ENCODE peak calls at places on chromosome 12, in nine cellular contexts. K, N, E, V, Q, Y, R, Z and M are unnamed samples.

GRCh38 chr12:132151766-132152410 is 7.6 kb downstream of the NOC4L start:
- DNase-seq in V (no peak), Z (no peak), Y (no peak), K (no peak), Q (no peak), E (no peak), R (no peak), N (no peak), M (no peak)

GRCh38 chr12:56266634-56267442 is at the start of gene COQ10A:
- DNase-seq in V (peak), Q (peak), Y (peak), R (peak), E (peak), Z (peak), N (peak), K (peak), M (peak)

GRCh38 chr12:52913424-52913821 is 8.5 kb upstream of the KRT8 start:
- DNase-seq in K (no peak), V (no peak), N (no peak), E (no peak), R (no peak), Q (no peak), Z (no peak), Y (no peak), M (no peak)

GRCh38 chr12:110367209-110367864 is 36.2 kb downstream of the ANAPC7 start:
- DNase-seq in N (no peak), Y (no peak), K (no peak), E (peak), Z (no peak), V (peak), Q (no peak), R (no peak), M (peak)

GRCh38 chr12:66679441-66680069 is 679 bp upstream of the GRIP1 start:
- DNase-seq in R (no peak), V (no peak), K (no peak), E (no peak), Z (no peak), Q (no peak), Y (no peak), N (peak), M (no peak)

GRCh38 chr12:203462-204260 is 10.3 kb downstream of the SLC6A12 start:
- DNase-seq in R (peak), Q (no peak), K (peak), N (no peak), Y (peak), E (no peak), Z (peak), V (no peak), M (peak)

GRCh38 chr12:57740656-57741412 is 2.3 kb upstream of the AGAP2 start:
- DNase-seq in V (no peak), K (no peak), Z (no peak), R (peak), Y (no peak), N (peak), E (no peak), Q (no peak), M (no peak)

GRCh38 chr12:131597327-131597726 is 113.6 kb upstream of the SFSWAP start:
- DNase-seq in K (no peak), R (no peak), Q (no peak), V (no peak), N (no peak), Z (no peak), Y (no peak), E (no peak), M (no peak)

GRCh38 chr12:65100140-65100539 is 21.0 kb downstream of the WIF1 start:
- DNase-seq in E (peak), K (no peak), Y (no peak), V (no peak), Z (peak), Q (no peak), N (peak), R (no peak), M (peak)

GRCh38 chr12:63965936-63966602 is 121.6 kb downstream of the SRGAP1 start:
- DNase-seq in V (peak), K (no peak), N (no peak), E (peak), Q (peak), Z (no peak), R (no peak), Y (no peak), M (no peak)

GRCh38 chr12:122350444-122350843 is 72.0 kb downstream of the CLIP1 start:
- DNase-seq in V (peak), E (peak), N (no peak), K (no peak), R (no peak), Z (no peak), Q (peak), Y (no peak), M (no peak)

GRCh38 chr12:110741371-110741770 is 1.3 kb downstream of the PPP1CC start:
- DNase-seq in R (no peak), K (no peak), V (no peak), E (no peak), N (no peak), Z (no peak), Q (peak), Y (no peak), M (no peak)

GRCh38 chr12:6829532-6830220 is 1.5 kb downstream of the P3H3 start:
- DNase-seq in Z (no peak), Y (peak), K (no peak), V (peak), E (no peak), Q (peak), N (no peak), R (peak), M (peak)

GRCh38 chr12:6234906-6235305 is 34.7 kb downstream of the CD9 start:
- DNase-seq in K (no peak), E (no peak), V (no peak), N (no peak), Z (no peak), Y (no peak), Q (no peak), R (no peak), M (no peak)

GRCh38 chr12:3101309-3102022 is 24.3 kb downstream of the TSPAN9 start:
- DNase-seq in N (no peak), V (peak), Q (peak), Z (no peak), K (no peak), R (peak), Y (no peak), E (no peak), M (peak)

DNA sequence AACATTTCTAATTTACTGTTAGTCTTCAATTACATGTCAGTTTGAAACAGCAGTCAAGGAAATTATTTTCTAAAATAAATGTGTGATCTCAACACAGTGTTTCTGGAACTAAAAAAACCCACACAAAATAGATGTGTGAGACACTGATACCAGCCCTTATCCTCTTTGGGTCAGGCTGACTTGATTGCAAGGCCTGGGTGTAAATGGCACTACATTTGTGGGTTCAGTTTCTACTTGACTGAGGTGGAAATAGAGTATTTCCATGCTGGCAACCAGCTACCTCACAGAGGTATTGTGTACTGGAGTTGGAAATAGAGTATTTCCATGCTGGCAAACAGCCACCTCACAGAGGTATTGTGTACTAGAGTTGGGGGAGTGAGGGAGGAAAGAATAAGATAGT is 10.9 kb upstream of the LYZ start:
- DNase-seq in N (no peak), R (no peak), Z (no peak), E (no peak), V (no peak), Q (no peak), Y (no peak), K (no peak), M (no peak)
- H3K4me2 ChIP-seq in N (no peak), R (no peak), Z (no peak), E (no peak), V (no peak), Q (no peak), Y (no peak), K (no peak), M (no peak)

GRCh38 chr12:8907513-8907912 is 6.8 kb upstream of the PHC1 start:
- DNase-seq in V (no peak), R (no peak), E (no peak), N (peak), Z (peak), Q (no peak), K (no peak), Y (no peak), M (no peak)
- H3K4me2 ChIP-seq in V (no peak), R (peak), E (no peak), N (no peak), Z (peak), Q (no peak), K (no peak), Y (no peak), M (no peak)

GRCh38 chr12:98903875-98904274 is 258.8 kb downstream of the APAF1 start:
- DNase-seq in K (no peak), N (no peak), Y (no peak), Q (no peak), R (no peak), E (no peak), V (no peak), Z (no peak), M (no peak)
- H3K4me2 ChIP-seq in K (no peak), N (no peak), Y (no peak), Q (no peak), R (no peak), E (no peak), V (no peak), Z (no peak), M (no peak)

GRCh38 chr12:94942663-94943062 is 60.8 kb downstream of the NDUFA12 start:
- DNase-seq in Q (no peak), R (no peak), K (no peak), N (no peak), V (no peak), E (no peak), Y (no peak), Z (no peak), M (no peak)
- H3K4me2 ChIP-seq in Q (no peak), R (no peak), K (no peak), N (no peak), V (no peak), E (no peak), Y (no peak), Z (no peak), M (no peak)